ENCODE peak calls at places on chromosomes 2 and 18, in five cellular contexts. Q, K, S, L and H are unnamed samples.

GRCh38 chr2:95240556-95240955 is 33.2 kb downstream of the ZNF892 start:
- DNase-seq in L (no peak), Q (no peak), K (no peak), S (no peak), H (no peak)

GRCh38 chr18:55588001-55588875 is at the start of gene TCF4:
- DNase-seq in Q (peak), S (peak), K (peak), L (peak), H (peak)

GRCh38 chr2:147789720-147790119 is 55.1 kb upstream of the ACVR2A start:
- DNase-seq in L (peak), K (no peak), S (no peak), Q (no peak), H (no peak)

GRCh38 chr2:240230424-240230945 is 90.0 kb upstream of the OTOS start:
- DNase-seq in K (no peak), S (no peak), Q (no peak), L (no peak), H (no peak)

GRCh38 chr2:57296795-57297517 is 749.6 kb upstream of the VRK2 start:
- DNase-seq in K (no peak), S (no peak), Q (no peak), L (peak), H (no peak)

GRCh38 chr2:102116675-102117471 is 25.7 kb upstream of the IL1R1 start:
- DNase-seq in K (no peak), L (peak), S (no peak), Q (no peak), H (no peak)

GRCh38 chr2:146853741-146854444 is 990.9 kb upstream of the ACVR2A start:
- DNase-seq in Q (no peak), L (peak), K (no peak), S (no peak), H (peak)

GRCh38 chr2:128315829-128316776 is 2.6 kb downstream of the HS6ST1 start:
- DNase-seq in Q (no peak), L (peak), S (peak), K (no peak), H (no peak)

GRCh38 chr2:37560863-37561614 is 110.4 kb downstream of the CDC42EP3 start:
- DNase-seq in S (no peak), Q (no peak), L (no peak), K (no peak), H (peak)